ENCODE peak calls at places on chromosome 9, in five cellular contexts. A, B, C, D and H are unnamed samples. For H3K9me3 and H3K4me1, the result is how much of the 10 kb centered on the place peaks cover.

GRCh38 chr9:34651876-34652602 is at the start of gene IL11RA:
- DNase-seq in A (peak), B (no peak), C (peak), D (peak), H (no peak)

GRCh38 chr9:108244676-108245075 is 611.1 kb downstream of the ACTL7B start:
- DNase-seq in A (no peak), B (no peak), C (no peak), D (no peak), H (no peak)

GRCh38 chr9:89532478-89532877 is 34.6 kb upstream of the SEMA4D start:
- DNase-seq in A (no peak), B (no peak), C (no peak), D (no peak), H (no peak)

GRCh38 chr9:130444565-130445221 is at the start of gene ASS1:
- DNase-seq in A (peak), B (peak), C (peak), D (peak), H (peak)

GRCh38 chr9:129145316-129145715 is 32.7 kb downstream of the IER5L start:
- DNase-seq in A (no peak), B (no peak), C (no peak), D (no peak), H (no peak)

GRCh38 chr9:110256392-110257096 is at the start of gene TXN:
- DNase-seq in A (peak), B (peak), C (peak), D (peak), H (peak)

GRCh38 chr9:131300444-131300843 is 10.9 kb downstream of the PLPP7 start:
- DNase-seq in A (no peak), B (no peak), C (no peak), D (no peak), H (no peak)

GRCh38 chr9:68949271-68950000 is 64.5 kb downstream of the PRKACG start:
- DNase-seq in A (peak), B (peak), C (no peak), D (peak), H (no peak)

GRCh38 chr9:15211160-15211993 is 95.6 kb downstream of the TTC39B start:
- DNase-seq in A (peak), B (peak), C (peak), D (peak), H (peak)

DNA sequence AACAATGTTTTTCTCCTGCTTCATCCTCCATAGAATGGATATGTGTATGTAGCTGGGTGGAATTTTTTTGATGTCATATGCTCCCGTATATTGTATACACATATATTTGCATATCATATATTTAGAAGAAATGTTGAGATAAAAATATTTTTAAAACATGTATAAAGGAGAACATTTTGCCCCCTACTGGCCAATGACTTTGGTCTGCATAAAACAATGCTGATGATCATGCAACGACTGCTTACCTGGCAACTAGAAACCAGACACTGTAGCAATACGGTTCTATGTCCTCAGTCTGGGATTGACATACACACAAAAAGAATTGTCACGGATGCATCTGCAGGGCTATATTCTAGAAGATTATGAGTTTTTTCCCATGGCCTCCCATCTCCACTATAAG is 503.6 kb downstream of the ELAVL2 start:
- DNase-seq in A (no peak), B (no peak), C (no peak), D (no peak), H (no peak)
- H3K9me3 ChIP-seq in A (under half), B (under half), C (under half), D (under half), H (under half)

DNA sequence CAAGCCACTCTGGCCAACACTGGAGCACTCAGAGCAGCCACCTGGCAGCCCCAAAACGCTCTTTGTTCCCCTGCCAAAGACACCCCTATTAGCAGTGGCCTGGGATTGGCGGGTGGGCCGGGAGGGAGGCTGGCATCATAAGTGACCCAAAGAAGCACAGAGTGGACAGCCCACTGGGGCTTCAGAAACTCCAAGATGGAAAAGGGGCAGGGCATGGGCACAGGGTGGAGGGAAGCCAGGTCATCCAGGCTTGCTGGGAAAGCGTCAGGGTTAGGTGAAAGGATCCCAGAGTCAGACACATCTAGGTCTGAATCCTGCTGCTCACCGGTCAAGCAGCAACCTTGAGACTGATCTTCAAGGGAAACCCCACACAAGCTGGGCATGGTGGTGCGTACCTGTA is 14.8 kb downstream of the EEIG1 start:
- DNase-seq in A (no peak), B (no peak), C (no peak), D (no peak), H (no peak)
- H3K4me1 ChIP-seq in A (under half), B (half or more), C (half or more), D (half or more), H (half or more)

GRCh38 chr9:135282001-135282731 is 194.7 kb downstream of the OLFM1 start:
- DNase-seq in A (no peak), B (peak), C (peak), D (peak), H (peak)

GRCh38 chr9:135279834-135280393 is 192.4 kb downstream of the OLFM1 start:
- DNase-seq in A (no peak), B (no peak), C (no peak), D (no peak), H (no peak)

GRCh38 chr9:135280666-135281065 is 193.2 kb downstream of the OLFM1 start:
- DNase-seq in A (no peak), B (no peak), C (no peak), D (no peak), H (no peak)

GRCh38 chr9:135281661-135282000 is 194.2 kb downstream of the OLFM1 start:
- DNase-seq in A (no peak), B (no peak), C (no peak), D (no peak), H (no peak)

GRCh38 chr9:135281151-135281550 is 193.7 kb downstream of the OLFM1 start:
- DNase-seq in A (peak), B (no peak), C (no peak), D (no peak), H (no peak)
- H3K9me3 ChIP-seq in A (under half), B (under half), C (under half), D (under half), H (under half)

GRCh38 chr9:137241490-137242328 is 622 bp downstream of the TUBB4B start:
- DNase-seq in A (peak), B (no peak), C (peak), D (peak), H (peak)
- H3K4me1 ChIP-seq in A (under half), B (under half), C (under half), D (half or more), H (under half)

DNA sequence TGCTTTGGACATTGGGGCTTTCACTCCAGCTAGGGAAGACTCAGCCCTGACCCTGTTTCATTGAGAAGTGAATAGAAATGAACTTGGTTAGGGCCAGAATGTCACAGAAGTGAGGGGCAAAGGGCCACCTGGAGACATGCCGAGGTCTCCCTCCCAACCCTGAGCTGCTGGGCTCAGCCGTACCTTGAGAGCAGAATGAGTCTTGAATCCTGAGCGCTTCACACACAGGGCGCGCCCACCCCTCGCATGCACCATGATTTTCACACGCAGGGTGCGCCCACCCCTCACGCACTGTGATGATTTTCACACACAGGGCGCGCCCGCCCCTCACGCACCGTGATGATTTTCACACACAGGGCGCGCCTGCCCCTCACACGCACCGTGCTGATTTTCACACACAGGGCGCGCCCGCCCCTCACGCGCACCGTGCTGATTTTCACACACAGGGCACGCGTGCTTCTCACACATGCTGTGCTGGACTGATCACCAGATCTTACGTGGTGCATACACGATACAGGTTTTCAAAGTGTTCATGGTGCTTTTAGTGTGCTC is 99.0 kb downstream of the EHMT1 start:
- DNase-seq in A (no peak), B (no peak), C (no peak), D (no peak), H (no peak)
- H3K9me3 ChIP-seq in A (under half), B (under half), C (under half), D (under half), H (under half)

DNA sequence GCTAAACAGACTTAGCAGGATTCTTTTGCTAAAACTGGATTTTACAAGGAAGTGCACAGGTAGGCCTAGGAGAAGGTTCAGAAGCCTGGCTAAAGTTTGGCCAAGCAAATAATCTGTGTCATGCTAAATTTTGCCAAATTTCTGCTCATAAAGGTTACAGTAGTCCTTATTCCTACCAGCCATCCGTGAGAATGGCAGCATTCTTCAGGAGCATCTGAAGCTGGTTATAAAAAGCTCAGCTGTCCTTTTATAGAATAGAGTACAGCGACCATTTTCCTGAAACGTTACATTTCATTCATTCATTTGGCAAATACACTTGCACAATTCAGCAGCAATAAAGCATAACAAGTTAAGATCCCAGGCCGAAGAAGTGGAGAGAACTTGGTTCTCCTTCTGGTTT is 6.9 kb downstream of the GSN start:
- DNase-seq in A (no peak), B (no peak), C (no peak), D (no peak), H (no peak)
- H3K4me1 ChIP-seq in A (under half), B (under half), C (under half), D (half or more), H (under half)

DNA sequence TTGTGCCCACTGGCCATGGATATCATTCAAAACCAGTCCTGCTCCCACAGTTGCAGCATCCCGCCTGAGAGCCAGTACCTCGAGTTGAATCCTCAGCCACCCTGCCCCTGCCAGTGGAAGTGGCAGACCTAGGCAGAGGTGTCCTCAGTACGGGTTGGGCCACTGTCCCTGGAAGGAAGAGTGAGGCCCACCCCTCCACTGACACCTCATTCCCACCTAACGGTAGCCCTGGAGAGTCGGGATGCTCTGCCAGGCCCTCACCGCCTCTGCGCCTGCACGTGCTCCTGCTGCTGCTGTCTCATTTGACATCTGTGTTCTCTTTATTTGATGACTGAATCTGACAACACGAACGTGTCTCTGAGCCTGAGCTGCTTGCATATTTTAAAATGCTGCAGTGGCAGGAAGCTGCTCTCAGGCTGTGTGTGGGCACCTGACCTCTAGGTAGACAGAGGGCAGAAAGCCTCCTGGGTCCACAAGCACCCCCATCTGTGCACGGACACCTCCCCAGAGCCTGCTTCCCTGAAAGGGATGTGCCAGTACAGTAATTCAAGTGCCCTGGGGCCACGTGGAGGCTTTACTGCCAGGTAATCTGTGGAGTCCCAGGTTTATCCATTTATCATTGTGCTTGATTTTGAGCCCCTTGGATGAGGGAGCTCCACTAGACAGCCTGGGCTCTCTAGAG is 194.7 kb downstream of the CACNA1B start:
- DNase-seq in A (peak), B (no peak), C (no peak), D (no peak), H (no peak)
- H3K9me3 ChIP-seq in A (under half), B (under half), C (under half), D (under half), H (under half)